ENCODE peak calls at places on chromosomes 12 and 14, in four cellular contexts. One of them, this sample, is unnamed.

GRCh38 chr12:13173537-13173936 is 23.0 kb upstream of the EMP1 start:
- DNase-seq in left cardiac atrium: peak
- DNase-seq in SK-N-SH: no peak
- DNase-seq in omental fat pad: no peak
- DNase-seq in this sample: no peak

GRCh38 chr12:26281320-26281719 is 85.9 kb downstream of the SSPN start:
- DNase-seq in omental fat pad: no peak
- DNase-seq in left cardiac atrium: no peak
- DNase-seq in SK-N-SH: no peak
- DNase-seq in this sample: no peak

GRCh38 chr12:65818454-65819382 is 5.6 kb upstream of the HMGA2 start:
- DNase-seq in left cardiac atrium: no peak
- DNase-seq in omental fat pad: no peak
- DNase-seq in SK-N-SH: no peak
- DNase-seq in this sample: no peak

GRCh38 chr12:44709166-44709565 is 166.9 kb downstream of the NELL2 start:
- DNase-seq in SK-N-SH: no peak
- DNase-seq in left cardiac atrium: no peak
- DNase-seq in omental fat pad: no peak
- DNase-seq in this sample: no peak

GRCh38 chr14:74531467-74531866 is 37.9 kb downstream of the ISCA2 start:
- DNase-seq in omental fat pad: no peak
- DNase-seq in SK-N-SH: peak
- DNase-seq in left cardiac atrium: peak
- DNase-seq in this sample: peak

GRCh38 chr12:48819986-48820385 is 1.7 kb downstream of the CACNB3 start:
- DNase-seq in omental fat pad: no peak
- DNase-seq in left cardiac atrium: no peak
- DNase-seq in SK-N-SH: no peak
- DNase-seq in this sample: no peak

GRCh38 chr14:90587918-90588317 is 191.1 kb downstream of the CALM1 start:
- DNase-seq in left cardiac atrium: no peak
- DNase-seq in SK-N-SH: no peak
- DNase-seq in omental fat pad: no peak
- DNase-seq in this sample: peak

GRCh38 chr14:64612021-64612380 is 62.2 kb downstream of the PPP1R36 start:
- DNase-seq in left cardiac atrium: no peak
- DNase-seq in omental fat pad: no peak
- DNase-seq in SK-N-SH: no peak
- DNase-seq in this sample: no peak

GRCh38 chr14:81162941-81163340 is 57.8 kb downstream of the GTF2A1 start:
- DNase-seq in omental fat pad: no peak
- DNase-seq in SK-N-SH: no peak
- DNase-seq in left cardiac atrium: no peak
- DNase-seq in this sample: no peak

GRCh38 chr12:69386921-69387320 is 27.4 kb downstream of the YEATS4 start:
- DNase-seq in omental fat pad: no peak
- DNase-seq in left cardiac atrium: no peak
- DNase-seq in SK-N-SH: no peak
- DNase-seq in this sample: no peak

GRCh38 chr14:103684471-103684870 is 30.8 kb downstream of the XRCC3 start:
- DNase-seq in SK-N-SH: no peak
- DNase-seq in left cardiac atrium: no peak
- DNase-seq in omental fat pad: no peak
- DNase-seq in this sample: peak

GRCh38 chr12:56988207-56988739 is 18.1 kb downstream of the ZBTB39 start:
- DNase-seq in omental fat pad: no peak
- DNase-seq in SK-N-SH: no peak
- DNase-seq in left cardiac atrium: peak
- DNase-seq in this sample: peak

GRCh38 chr12:33438890-33439586 is 581 bp downstream of the SYT10 start:
- DNase-seq in omental fat pad: no peak
- DNase-seq in SK-N-SH: peak
- DNase-seq in left cardiac atrium: no peak
- DNase-seq in this sample: peak

GRCh38 chr12:2851931-2852330 is 4.9 kb downstream of the TEX52 start:
- DNase-seq in SK-N-SH: no peak
- DNase-seq in omental fat pad: no peak
- DNase-seq in left cardiac atrium: no peak
- DNase-seq in this sample: no peak

GRCh38 chr14:63564318-63564717 is 21.1 kb upstream of the PPP2R5E start:
- DNase-seq in omental fat pad: no peak
- DNase-seq in left cardiac atrium: no peak
- DNase-seq in SK-N-SH: no peak
- DNase-seq in this sample: no peak

GRCh38 chr14:65849558-65849957 is 437.0 kb downstream of the FUT8 start:
- DNase-seq in left cardiac atrium: no peak
- DNase-seq in SK-N-SH: no peak
- DNase-seq in omental fat pad: no peak
- DNase-seq in this sample: no peak

GRCh38 chr12:57694459-57695019 is 607 bp downstream of the OS9 start:
- DNase-seq in SK-N-SH: peak
- DNase-seq in left cardiac atrium: peak
- DNase-seq in omental fat pad: no peak
- DNase-seq in this sample: no peak

GRCh38 chr12:121611306-121611705 is 15.0 kb upstream of the ORAI1 start:
- DNase-seq in left cardiac atrium: no peak
- DNase-seq in SK-N-SH: peak
- DNase-seq in omental fat pad: no peak
- DNase-seq in this sample: peak

GRCh38 chr14:32023540-32023939 is 53.6 kb upstream of the ARHGAP5 start:
- DNase-seq in omental fat pad: no peak
- DNase-seq in left cardiac atrium: no peak
- DNase-seq in SK-N-SH: no peak
- DNase-seq in this sample: no peak